ENCODE peak calls at places on chromosome 5, in four cellular contexts. V is tibial artery, T is PC-3, S is IMR-90. G is an unnamed sample. For H3K4me1, the result is how much of the 10 kb centered on the place peaks cover.

GRCh38 chr5:115179959-115180709 is 10.4 kb upstream of the TRIM36 start:
- DNase-seq in T (peak), V (peak), S (peak), G (peak)

GRCh38 chr5:160040471-160040835 is 31.5 kb downstream of the TTC1 start:
- DNase-seq in S (no peak), T (no peak), V (no peak), G (no peak)

GRCh38 chr5:159837860-159838259 is 78.4 kb upstream of the ADRA1B start:
- DNase-seq in S (no peak), T (no peak), V (no peak), G (no peak)

GRCh38 chr5:89421035-89421434 is 538.1 kb upstream of the MEF2C start:
- DNase-seq in S (no peak), T (peak), V (no peak), G (no peak)

GRCh38 chr5:172870807-172871431 is 36.9 kb downstream of the ERGIC1 start:
- DNase-seq in V (no peak), T (peak), S (no peak), G (no peak)

GRCh38 chr5:36507332-36507952 is 99.0 kb upstream of the SLC1A3 start:
- DNase-seq in V (peak), S (peak), T (peak), G (peak)

GRCh38 chr5:33764786-33765185 is 127.0 kb downstream of the ADAMTS12 start:
- DNase-seq in V (no peak), S (no peak), T (no peak), G (no peak)

GRCh38 chr5:78771260-78772240 is 123.0 kb upstream of the LHFPL2 start:
- DNase-seq in S (peak), V (no peak), T (no peak), G (no peak)

GRCh38 chr5:128536861-128537305 is 1.2 kb downstream of the FBN2 start:
- DNase-seq in V (no peak), T (no peak), S (peak), G (peak)

GRCh38 chr5:961002-961710 is 47.4 kb upstream of the NKD2 start:
- DNase-seq in T (no peak), V (no peak), S (no peak), G (peak)

GRCh38 chr5:77627869-77628674 is 10.4 kb downstream of the OTP start:
- DNase-seq in V (no peak), T (no peak), S (no peak), G (peak)

GRCh38 chr5:10762178-10762775 is 1.2 kb upstream of the DAP start:
- DNase-seq in V (peak), S (no peak), T (peak), G (no peak)

GRCh38 chr5:107119656-107120055 is 551.1 kb downstream of the EFNA5 start:
- DNase-seq in V (no peak), T (no peak), S (no peak), G (no peak)

GRCh38 chr5:154878642-154879335 is 20.4 kb downstream of the CNOT8 start:
- DNase-seq in T (no peak), V (no peak), S (no peak), G (no peak)

GRCh38 chr5:73591102-73591695 is 25.7 kb downstream of the UTP15 start:
- DNase-seq in V (no peak), T (peak), S (peak), G (no peak)

GRCh38 chr5:179261301-179262125 is 83.7 kb downstream of the ADAMTS2 start:
- DNase-seq in S (peak), V (peak), T (peak), G (peak)

GRCh38 chr5:181243521-181244307 is at the start of gene RACK1:
- DNase-seq in S (peak), V (peak), T (peak), G (peak)

GRCh38 chr5:33343661-33344327 is 97.0 kb upstream of the TARS1 start:
- DNase-seq in T (peak), V (no peak), S (peak), G (no peak)

GRCh38 chr5:157280927-157281326 is 15.0 kb downstream of the CYFIP2 start:
- DNase-seq in V (no peak), T (no peak), S (peak), G (no peak)

GRCh38 chr5:71829206-71829605 is 110.1 kb downstream of the CARTPT start:
- DNase-seq in V (no peak), T (no peak), S (no peak), G (no peak)

GRCh38 chr5:2901096-2901495 is 149.6 kb upstream of the IRX2 start:
- DNase-seq in T (no peak), V (peak), S (no peak), G (no peak)

GRCh38 chr5:180116441-180117377 is 45.1 kb upstream of the RNF130 start:
- DNase-seq in V (peak), S (no peak), T (peak), G (peak)

GRCh38 chr5:98106116-98107088 is 667.1 kb upstream of the RGMB start:
- DNase-seq in S (peak), T (no peak), V (no peak), G (no peak)

GRCh38 chr5:120251898-120252297 is 212.2 kb upstream of the PRR16 start:
- DNase-seq in V (no peak), T (no peak), S (no peak), G (no peak)

GRCh38 chr5:139481122-139481533 is 1.4 kb downstream of the STING1 start:
- DNase-seq in S (no peak), T (no peak), V (peak), G (peak)

GRCh38 chr5:91136271-91136670 is 246.8 kb downstream of the ARRDC3 start:
- DNase-seq in V (no peak), T (peak), S (peak), G (no peak)

GRCh38 chr5:122500245-122501086 is 188.4 kb downstream of the SNCAIP start:
- DNase-seq in T (peak), S (peak), V (peak), G (no peak)

GRCh38 chr5:90092734-90093133 is 316.8 kb downstream of the CETN3 start:
- DNase-seq in S (no peak), V (no peak), T (no peak), G (no peak)

GRCh38 chr5:109898547-109899544 is 209.1 kb downstream of the MAN2A1 start:
- DNase-seq in V (no peak), T (no peak), S (no peak), G (no peak)

GRCh38 chr5:172740483-172741205 is 30.4 kb downstream of the DUSP1 start:
- DNase-seq in S (peak), V (peak), T (peak), G (peak)

GRCh38 chr5:89313804-89314588 is 431.0 kb upstream of the MEF2C start:
- DNase-seq in V (no peak), T (peak), S (peak), G (no peak)

GRCh38 chr5:157865844-157866243 is 6.9 kb upstream of the CLINT1 start:
- DNase-seq in S (peak), V (no peak), T (peak), G (no peak)

GRCh38 chr5:172855597-172856292 is 21.7 kb downstream of the ERGIC1 start:
- DNase-seq in V (peak), T (no peak), S (no peak), G (no peak)

GRCh38 chr5:128695791-128696520 is 157.9 kb upstream of the FBN2 start:
- DNase-seq in V (no peak), T (peak), S (peak), G (no peak)

DNA sequence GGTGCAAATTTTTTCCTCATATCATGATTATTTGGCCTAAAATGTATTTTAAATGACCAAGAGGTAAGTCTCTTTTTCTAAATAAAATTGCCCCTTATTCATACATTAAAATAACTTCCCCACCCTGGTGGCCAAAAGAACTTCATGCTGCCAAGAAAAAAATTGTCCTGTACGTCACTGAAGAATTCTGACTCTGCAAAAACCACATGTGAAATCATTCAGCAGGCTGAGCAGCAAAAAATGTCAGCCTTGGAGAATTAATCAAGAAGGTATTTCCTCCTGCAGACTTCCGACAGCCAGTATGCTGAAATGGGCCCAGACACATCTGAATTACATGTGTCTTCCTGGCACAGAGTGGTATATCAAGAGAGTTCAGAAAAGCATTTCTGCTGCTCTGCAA is 94.6 kb upstream of the HMHB1 start:
- DNase-seq in S (peak), V (no peak), T (no peak), G (no peak)
- TF ChIP-seq CTCF in S (no peak), V (no peak), T (no peak), G (no peak)

GRCh38 chr5:53027913-53028312 is 38.8 kb downstream of the ITGA2 start:
- DNase-seq in S (peak), V (peak), T (peak), G (peak)
- H3K4me1 ChIP-seq in S (under half), V (under half), T (half or more), G (under half)

DNA sequence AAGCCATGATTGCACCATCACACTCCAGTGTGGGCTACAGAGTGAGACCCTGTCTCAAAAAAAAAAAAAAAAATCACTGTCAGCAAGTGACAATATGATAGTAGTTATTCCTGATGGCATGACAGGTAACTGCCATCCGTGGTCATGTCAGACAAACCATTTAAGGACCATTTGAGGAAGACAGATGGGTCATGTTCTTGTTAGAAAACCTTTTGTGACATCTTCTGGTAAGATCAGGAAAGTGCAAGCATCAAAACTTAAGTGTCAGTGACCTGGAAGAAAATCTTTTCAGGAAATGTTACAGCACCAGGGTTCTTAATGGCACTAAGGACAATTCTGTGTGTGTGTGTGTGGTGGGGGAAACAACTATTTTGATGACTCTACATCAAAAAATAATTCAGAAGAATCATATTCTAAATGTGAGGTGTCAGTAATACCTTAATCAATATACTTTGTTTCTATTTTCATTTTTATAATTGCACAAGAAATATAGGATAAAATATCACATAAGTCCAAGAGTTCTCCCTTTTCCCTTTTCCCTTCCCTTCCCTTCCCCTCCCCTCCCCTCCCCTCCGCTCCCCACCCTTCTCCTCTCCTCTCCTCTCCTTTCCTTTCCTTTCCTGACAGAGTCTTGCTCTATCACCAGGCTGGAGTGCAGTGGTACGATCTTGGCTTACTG is 17.8 kb downstream of the SLC38A9 start:
- DNase-seq in V (no peak), T (peak), S (peak), G (no peak)
- TF ChIP-seq CTCF in V (peak), T (peak), S (peak), G (peak)

GRCh38 chr5:150815010-150815409 is 31.3 kb upstream of the IRGM start:
- DNase-seq in T (no peak), S (no peak), V (no peak), G (no peak)
- H3K4me1 ChIP-seq in T (under half), S (under half), V (under half), G (under half)